ENCODE peak calls at places on chromosomes 5 and 9, in seven cellular contexts. One of them, this sample, is unnamed.

GRCh38 chr9:28409919-28410318 is 836.6 kb upstream of the C9orf72 start:
- DNase-seq in cardiac fibroblast: no peak
- DNase-seq in heart right ventricle: no peak
- DNase-seq in adrenal gland: no peak
- DNase-seq in upper lobe of left lung: no peak
- DNase-seq in endothelial cell of umbilical vein: no peak
- DNase-seq in right atrium auricular region: no peak
- DNase-seq in this sample: no peak

GRCh38 chr9:13923381-13923780 is 390.6 kb downstream of the NFIB start:
- DNase-seq in heart right ventricle: no peak
- DNase-seq in right atrium auricular region: no peak
- DNase-seq in upper lobe of left lung: no peak
- DNase-seq in adrenal gland: no peak
- DNase-seq in cardiac fibroblast: no peak
- DNase-seq in endothelial cell of umbilical vein: no peak
- DNase-seq in this sample: no peak

GRCh38 chr5:16894236-16895057 is 41.6 kb downstream of the MYO10 start:
- DNase-seq in cardiac fibroblast: peak; percentile 66
- DNase-seq in endothelial cell of umbilical vein: peak; percentile 67
- DNase-seq in right atrium auricular region: no peak
- DNase-seq in upper lobe of left lung: no peak
- DNase-seq in heart right ventricle: no peak
- DNase-seq in adrenal gland: no peak
- DNase-seq in this sample: peak; percentile 75

GRCh38 chr5:153480401-153480800 is 10.1 kb upstream of the GRIA1 start:
- DNase-seq in cardiac fibroblast: peak; percentile 88
- DNase-seq in right atrium auricular region: no peak
- DNase-seq in heart right ventricle: no peak
- DNase-seq in adrenal gland: no peak
- DNase-seq in endothelial cell of umbilical vein: no peak
- DNase-seq in upper lobe of left lung: no peak
- DNase-seq in this sample: no peak

GRCh38 chr9:70229026-70229425 is 29.8 kb upstream of the SMC5 start:
- DNase-seq in right atrium auricular region: peak; percentile 61
- DNase-seq in endothelial cell of umbilical vein: no peak
- DNase-seq in cardiac fibroblast: peak; percentile 31
- DNase-seq in upper lobe of left lung: no peak
- DNase-seq in heart right ventricle: peak; percentile 24
- DNase-seq in adrenal gland: no peak
- DNase-seq in this sample: no peak

GRCh38 chr9:16385590-16386578 is 484.6 kb downstream of the BNC2 start:
- DNase-seq in cardiac fibroblast: peak; percentile 89
- DNase-seq in endothelial cell of umbilical vein: peak; percentile 26
- DNase-seq in adrenal gland: no peak
- DNase-seq in heart right ventricle: no peak
- DNase-seq in upper lobe of left lung: no peak
- DNase-seq in right atrium auricular region: no peak
- DNase-seq in this sample: no peak

GRCh38 chr5:5306696-5307095 is 115.8 kb upstream of the ICE1 start:
- DNase-seq in cardiac fibroblast: no peak
- DNase-seq in heart right ventricle: no peak
- DNase-seq in adrenal gland: no peak
- DNase-seq in upper lobe of left lung: no peak
- DNase-seq in right atrium auricular region: no peak
- DNase-seq in endothelial cell of umbilical vein: no peak
- DNase-seq in this sample: no peak

GRCh38 chr9:93091056-93091452 is 5.0 kb upstream of the CARD19 start:
- DNase-seq in cardiac fibroblast: no peak
- DNase-seq in endothelial cell of umbilical vein: no peak
- DNase-seq in upper lobe of left lung: no peak
- DNase-seq in adrenal gland: peak; percentile 9
- DNase-seq in right atrium auricular region: peak; percentile 9
- DNase-seq in heart right ventricle: no peak
- DNase-seq in this sample: no peak

GRCh38 chr9:88077071-88077617 is 61.1 kb downstream of the SPATA31C2 start:
- DNase-seq in endothelial cell of umbilical vein: no peak
- DNase-seq in cardiac fibroblast: no peak
- DNase-seq in adrenal gland: no peak
- DNase-seq in upper lobe of left lung: no peak
- DNase-seq in heart right ventricle: no peak
- DNase-seq in right atrium auricular region: no peak
- DNase-seq in this sample: no peak

GRCh38 chr9:88072831-88073365 is 65.4 kb downstream of the SPATA31C2 start:
- DNase-seq in cardiac fibroblast: no peak
- DNase-seq in adrenal gland: no peak
- DNase-seq in heart right ventricle: no peak
- DNase-seq in right atrium auricular region: no peak
- DNase-seq in upper lobe of left lung: no peak
- DNase-seq in endothelial cell of umbilical vein: no peak
- DNase-seq in this sample: no peak

GRCh38 chr9:88074931-88075330 is 63.3 kb downstream of the SPATA31C2 start:
- DNase-seq in cardiac fibroblast: no peak
- DNase-seq in heart right ventricle: no peak
- DNase-seq in upper lobe of left lung: no peak
- DNase-seq in right atrium auricular region: no peak
- DNase-seq in endothelial cell of umbilical vein: no peak
- DNase-seq in adrenal gland: no peak
- DNase-seq in this sample: no peak

GRCh38 chr9:88075966-88076285 is 62.3 kb downstream of the SPATA31C2 start:
- DNase-seq in endothelial cell of umbilical vein: no peak
- DNase-seq in heart right ventricle: no peak
- DNase-seq in adrenal gland: no peak
- DNase-seq in right atrium auricular region: no peak
- DNase-seq in cardiac fibroblast: no peak
- DNase-seq in upper lobe of left lung: no peak
- DNase-seq in this sample: no peak

GRCh38 chr9:88076286-88077070 is 61.8 kb downstream of the SPATA31C2 start:
- DNase-seq in heart right ventricle: peak; percentile 52
- DNase-seq in adrenal gland: peak; percentile 90
- DNase-seq in upper lobe of left lung: peak; percentile 97
- DNase-seq in cardiac fibroblast: peak; percentile 83
- DNase-seq in endothelial cell of umbilical vein: peak; percentile 10
- DNase-seq in right atrium auricular region: peak; percentile 76
- DNase-seq in this sample: peak; percentile 86
- TF ChIP-seq CTCF in heart right ventricle: peak; percentile 5
- TF ChIP-seq CTCF in adrenal gland: no peak
- TF ChIP-seq CTCF in upper lobe of left lung: peak; percentile 50
- TF ChIP-seq CTCF in cardiac fibroblast: peak; percentile 1
- TF ChIP-seq CTCF in endothelial cell of umbilical vein: peak; percentile 4
- TF ChIP-seq CTCF in right atrium auricular region: no peak
- TF ChIP-seq CTCF in this sample: no peak

GRCh38 chr9:124818431-124819281 is 34.6 kb upstream of the WDR38 start:
- DNase-seq in cardiac fibroblast: no peak
- DNase-seq in adrenal gland: peak; percentile 83
- DNase-seq in endothelial cell of umbilical vein: no peak
- DNase-seq in right atrium auricular region: no peak
- DNase-seq in heart right ventricle: no peak
- DNase-seq in upper lobe of left lung: no peak
- DNase-seq in this sample: peak; percentile 30
- TF ChIP-seq CTCF in cardiac fibroblast: no peak
- TF ChIP-seq CTCF in adrenal gland: no peak
- TF ChIP-seq CTCF in endothelial cell of umbilical vein: no peak
- TF ChIP-seq CTCF in right atrium auricular region: no peak
- TF ChIP-seq CTCF in heart right ventricle: no peak
- TF ChIP-seq CTCF in upper lobe of left lung: no peak
- TF ChIP-seq CTCF in this sample: no peak

DNA sequence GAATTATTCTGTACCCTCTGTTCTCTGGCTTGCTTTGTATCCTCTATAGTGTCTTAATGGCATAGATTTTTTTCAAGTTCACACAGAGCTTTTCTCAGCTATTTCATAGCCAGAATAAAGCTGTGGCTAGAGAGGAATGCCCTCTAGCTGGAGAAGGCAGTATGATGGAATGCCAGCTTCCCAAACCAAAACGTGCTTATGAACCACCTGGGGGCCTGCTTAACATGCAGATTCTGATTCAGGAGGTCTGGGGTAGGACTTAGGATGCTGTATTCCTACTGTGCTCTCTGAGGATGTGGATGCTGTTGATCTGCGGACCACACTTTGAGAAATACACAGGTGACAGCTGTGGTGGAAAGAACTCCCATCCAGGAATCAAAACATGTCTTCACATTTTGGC is 49.9 kb upstream of the DPYSL3 start:
- DNase-seq in cardiac fibroblast: no peak
- DNase-seq in adrenal gland: no peak
- DNase-seq in endothelial cell of umbilical vein: peak; percentile 22
- DNase-seq in upper lobe of left lung: no peak
- DNase-seq in heart right ventricle: no peak
- DNase-seq in right atrium auricular region: no peak
- DNase-seq in this sample: no peak
- TF ChIP-seq CTCF in cardiac fibroblast: no peak
- TF ChIP-seq CTCF in adrenal gland: no peak
- TF ChIP-seq CTCF in endothelial cell of umbilical vein: peak; percentile 16
- TF ChIP-seq CTCF in upper lobe of left lung: no peak
- TF ChIP-seq CTCF in heart right ventricle: no peak
- TF ChIP-seq CTCF in right atrium auricular region: no peak
- TF ChIP-seq CTCF in this sample: no peak

GRCh38 chr5:127442085-127442484 is 75.4 kb upstream of the PRRC1 start:
- DNase-seq in cardiac fibroblast: peak; percentile 55
- DNase-seq in heart right ventricle: no peak
- DNase-seq in adrenal gland: no peak
- DNase-seq in upper lobe of left lung: no peak
- DNase-seq in endothelial cell of umbilical vein: peak; percentile 10
- DNase-seq in right atrium auricular region: no peak
- DNase-seq in this sample: no peak
- TF ChIP-seq CTCF in cardiac fibroblast: no peak
- TF ChIP-seq CTCF in heart right ventricle: no peak
- TF ChIP-seq CTCF in adrenal gland: peak; percentile 14
- TF ChIP-seq CTCF in upper lobe of left lung: no peak
- TF ChIP-seq CTCF in endothelial cell of umbilical vein: no peak
- TF ChIP-seq CTCF in right atrium auricular region: peak; percentile 52
- TF ChIP-seq CTCF in this sample: peak; percentile 38

GRCh38 chr5:136063778-136064465 is 35.1 kb downstream of the TGFBI start:
- DNase-seq in heart right ventricle: no peak
- DNase-seq in right atrium auricular region: peak; percentile 40
- DNase-seq in adrenal gland: no peak
- DNase-seq in upper lobe of left lung: no peak
- DNase-seq in endothelial cell of umbilical vein: no peak
- DNase-seq in cardiac fibroblast: no peak
- DNase-seq in this sample: no peak

GRCh38 chr5:136064510-136064909 is 35.7 kb downstream of the TGFBI start:
- DNase-seq in upper lobe of left lung: no peak
- DNase-seq in endothelial cell of umbilical vein: no peak
- DNase-seq in adrenal gland: no peak
- DNase-seq in heart right ventricle: no peak
- DNase-seq in right atrium auricular region: no peak
- DNase-seq in cardiac fibroblast: peak; percentile 39
- DNase-seq in this sample: peak; percentile 32

GRCh38 chr5:136065588-136065987 is 36.8 kb downstream of the TGFBI start:
- DNase-seq in right atrium auricular region: no peak
- DNase-seq in cardiac fibroblast: no peak
- DNase-seq in endothelial cell of umbilical vein: no peak
- DNase-seq in upper lobe of left lung: no peak
- DNase-seq in adrenal gland: no peak
- DNase-seq in heart right ventricle: no peak
- DNase-seq in this sample: no peak

GRCh38 chr5:136067422-136067821 is 38.6 kb downstream of the TGFBI start:
- DNase-seq in right atrium auricular region: no peak
- DNase-seq in endothelial cell of umbilical vein: no peak
- DNase-seq in adrenal gland: no peak
- DNase-seq in cardiac fibroblast: no peak
- DNase-seq in heart right ventricle: no peak
- DNase-seq in upper lobe of left lung: no peak
- DNase-seq in this sample: no peak

GRCh38 chr5:136066705-136067271 is 38.0 kb downstream of the TGFBI start:
- DNase-seq in upper lobe of left lung: no peak
- DNase-seq in cardiac fibroblast: peak; percentile 55
- DNase-seq in right atrium auricular region: peak; percentile 59
- DNase-seq in endothelial cell of umbilical vein: no peak
- DNase-seq in heart right ventricle: peak; percentile 57
- DNase-seq in adrenal gland: peak; percentile 30
- DNase-seq in this sample: peak; percentile 34
- TF ChIP-seq CTCF in upper lobe of left lung: peak; percentile 11
- TF ChIP-seq CTCF in cardiac fibroblast: peak; percentile 26
- TF ChIP-seq CTCF in right atrium auricular region: peak; percentile 29
- TF ChIP-seq CTCF in endothelial cell of umbilical vein: no peak
- TF ChIP-seq CTCF in heart right ventricle: no peak
- TF ChIP-seq CTCF in adrenal gland: no peak
- TF ChIP-seq CTCF in this sample: no peak

DNA sequence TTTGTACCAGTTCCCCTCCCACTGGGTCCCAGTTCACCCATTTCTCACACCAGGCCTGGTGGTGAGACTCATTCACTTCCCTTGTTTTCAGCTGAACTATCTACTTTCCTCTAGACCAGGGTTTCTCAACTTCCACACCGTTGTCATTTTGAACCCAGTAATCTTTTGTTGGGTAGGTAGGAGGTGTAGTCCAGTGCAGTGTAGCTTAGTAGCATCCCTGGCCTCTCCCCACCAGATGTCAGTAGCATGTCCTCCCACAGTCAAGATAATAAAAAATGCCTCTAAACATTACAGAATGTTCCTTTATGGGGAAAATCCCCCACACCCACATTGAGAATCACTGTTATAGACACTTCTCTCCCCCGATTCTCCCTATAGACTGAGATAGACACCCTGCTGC is 299.1 kb downstream of the EPB41L4A start:
- DNase-seq in adrenal gland: no peak
- DNase-seq in heart right ventricle: no peak
- DNase-seq in endothelial cell of umbilical vein: no peak
- DNase-seq in right atrium auricular region: no peak
- DNase-seq in upper lobe of left lung: no peak
- DNase-seq in cardiac fibroblast: no peak
- DNase-seq in this sample: no peak
- TF ChIP-seq CTCF in adrenal gland: no peak
- TF ChIP-seq CTCF in heart right ventricle: no peak
- TF ChIP-seq CTCF in endothelial cell of umbilical vein: no peak
- TF ChIP-seq CTCF in right atrium auricular region: no peak
- TF ChIP-seq CTCF in upper lobe of left lung: no peak
- TF ChIP-seq CTCF in cardiac fibroblast: no peak
- TF ChIP-seq CTCF in this sample: no peak

GRCh38 chr9:5899292-5899691 is 8.6 kb downstream of the MLANA start:
- DNase-seq in right atrium auricular region: no peak
- DNase-seq in upper lobe of left lung: no peak
- DNase-seq in endothelial cell of umbilical vein: no peak
- DNase-seq in adrenal gland: no peak
- DNase-seq in heart right ventricle: no peak
- DNase-seq in cardiac fibroblast: peak; percentile 8
- DNase-seq in this sample: no peak
- TF ChIP-seq CTCF in right atrium auricular region: no peak
- TF ChIP-seq CTCF in upper lobe of left lung: no peak
- TF ChIP-seq CTCF in endothelial cell of umbilical vein: peak; percentile 14
- TF ChIP-seq CTCF in adrenal gland: no peak
- TF ChIP-seq CTCF in heart right ventricle: no peak
- TF ChIP-seq CTCF in cardiac fibroblast: peak; percentile 22
- TF ChIP-seq CTCF in this sample: no peak